ENCODE peak calls at places on chromosome 1, in nine cellular contexts. One of them, this sample, is unnamed.

GRCh38 chr1:228370941-228371740 is 35.5 kb downstream of the TRIM11 start:
- DNase-seq in AG04450: no peak
- DNase-seq in psoas muscle: peak; percentile 81
- DNase-seq in upper lobe of right lung: peak; percentile 64
- DNase-seq in transverse colon: no peak
- DNase-seq in lower lobe of right lung: peak; percentile 46
- DNase-seq in fibroblast of lung: no peak
- DNase-seq in spleen: no peak
- DNase-seq in heart right ventricle: peak; percentile 67
- DNase-seq in this sample: peak; percentile 33

GRCh38 chr1:112395261-112395831 is 668 bp upstream of the CTTNBP2NL start:
- DNase-seq in AG04450: no peak
- DNase-seq in psoas muscle: no peak
- DNase-seq in upper lobe of right lung: no peak
- DNase-seq in transverse colon: no peak
- DNase-seq in lower lobe of right lung: no peak
- DNase-seq in fibroblast of lung: peak; percentile 62
- DNase-seq in spleen: no peak
- DNase-seq in heart right ventricle: no peak
- DNase-seq in this sample: no peak

GRCh38 chr1:47225430-47226100 is 6.5 kb downstream of the TAL1 start:
- DNase-seq in AG04450: no peak
- DNase-seq in psoas muscle: peak; percentile 62
- DNase-seq in upper lobe of right lung: no peak
- DNase-seq in transverse colon: no peak
- DNase-seq in lower lobe of right lung: no peak
- DNase-seq in fibroblast of lung: no peak
- DNase-seq in spleen: no peak
- DNase-seq in heart right ventricle: no peak
- DNase-seq in this sample: no peak

GRCh38 chr1:12739613-12740012 is 6.4 kb upstream of the CFAP107 start:
- DNase-seq in AG04450: no peak
- DNase-seq in psoas muscle: no peak
- DNase-seq in upper lobe of right lung: no peak
- DNase-seq in transverse colon: no peak
- DNase-seq in lower lobe of right lung: no peak
- DNase-seq in fibroblast of lung: no peak
- DNase-seq in spleen: no peak
- DNase-seq in heart right ventricle: no peak
- DNase-seq in this sample: no peak

GRCh38 chr1:40185951-40186864 is 25.0 kb downstream of the RLF start:
- DNase-seq in AG04450: no peak
- DNase-seq in psoas muscle: no peak
- DNase-seq in upper lobe of right lung: no peak
- DNase-seq in transverse colon: peak; percentile 10
- DNase-seq in lower lobe of right lung: no peak
- DNase-seq in fibroblast of lung: peak; percentile 95
- DNase-seq in spleen: no peak
- DNase-seq in heart right ventricle: no peak
- DNase-seq in this sample: no peak

GRCh38 chr1:89922911-89923310 is 72.0 kb upstream of the ZNF326 start:
- DNase-seq in AG04450: no peak
- DNase-seq in psoas muscle: no peak
- DNase-seq in upper lobe of right lung: no peak
- DNase-seq in transverse colon: no peak
- DNase-seq in lower lobe of right lung: no peak
- DNase-seq in fibroblast of lung: no peak
- DNase-seq in spleen: no peak
- DNase-seq in heart right ventricle: no peak
- DNase-seq in this sample: no peak

GRCh38 chr1:22186316-22186715 is 43.4 kb upstream of the WNT4 start:
- DNase-seq in AG04450: no peak
- DNase-seq in psoas muscle: no peak
- DNase-seq in upper lobe of right lung: no peak
- DNase-seq in transverse colon: no peak
- DNase-seq in lower lobe of right lung: no peak
- DNase-seq in fibroblast of lung: no peak
- DNase-seq in spleen: no peak
- DNase-seq in heart right ventricle: no peak
- DNase-seq in this sample: no peak

GRCh38 chr1:147853391-147853790 is 49.2 kb upstream of the GJA8 start:
- DNase-seq in AG04450: no peak
- DNase-seq in psoas muscle: no peak
- DNase-seq in upper lobe of right lung: no peak
- DNase-seq in transverse colon: no peak
- DNase-seq in lower lobe of right lung: no peak
- DNase-seq in fibroblast of lung: peak; percentile 55
- DNase-seq in spleen: no peak
- DNase-seq in heart right ventricle: no peak
- DNase-seq in this sample: no peak

GRCh38 chr1:228174482-228175315 is 9.1 kb downstream of the IBA57 start:
- DNase-seq in AG04450: no peak
- DNase-seq in psoas muscle: no peak
- DNase-seq in upper lobe of right lung: no peak
- DNase-seq in transverse colon: no peak
- DNase-seq in lower lobe of right lung: peak; percentile 55
- DNase-seq in fibroblast of lung: no peak
- DNase-seq in spleen: peak; percentile 84
- DNase-seq in heart right ventricle: no peak
- DNase-seq in this sample: no peak

GRCh38 chr1:72282690-72283203 is 408 bp upstream of the NEGR1 start:
- DNase-seq in AG04450: peak; percentile 83
- DNase-seq in psoas muscle: peak; percentile 92
- DNase-seq in upper lobe of right lung: peak; percentile 92
- DNase-seq in transverse colon: peak; percentile 77
- DNase-seq in lower lobe of right lung: peak; percentile 89
- DNase-seq in fibroblast of lung: peak; percentile 94
- DNase-seq in spleen: peak; percentile 93
- DNase-seq in heart right ventricle: peak; percentile 76
- DNase-seq in this sample: peak; percentile 79

GRCh38 chr1:7050751-7051665 is 265.8 kb downstream of the CAMTA1 start:
- DNase-seq in AG04450: no peak
- DNase-seq in psoas muscle: no peak
- DNase-seq in upper lobe of right lung: no peak
- DNase-seq in transverse colon: no peak
- DNase-seq in lower lobe of right lung: no peak
- DNase-seq in fibroblast of lung: no peak
- DNase-seq in spleen: no peak
- DNase-seq in heart right ventricle: no peak
- DNase-seq in this sample: no peak

GRCh38 chr1:203929741-203930309 is 68.4 kb downstream of the SNRPE start:
- DNase-seq in AG04450: no peak
- DNase-seq in psoas muscle: no peak
- DNase-seq in upper lobe of right lung: no peak
- DNase-seq in transverse colon: no peak
- DNase-seq in lower lobe of right lung: no peak
- DNase-seq in fibroblast of lung: no peak
- DNase-seq in spleen: no peak
- DNase-seq in heart right ventricle: no peak
- DNase-seq in this sample: no peak

GRCh38 chr1:218350022-218350525 is 4.9 kb downstream of the TGFB2 start:
- DNase-seq in AG04450: no peak
- DNase-seq in psoas muscle: no peak
- DNase-seq in upper lobe of right lung: no peak
- DNase-seq in transverse colon: no peak
- DNase-seq in lower lobe of right lung: no peak
- DNase-seq in fibroblast of lung: peak; percentile 49
- DNase-seq in spleen: no peak
- DNase-seq in heart right ventricle: no peak
- DNase-seq in this sample: no peak

GRCh38 chr1:218348628-218349185 is 3.6 kb downstream of the TGFB2 start:
- DNase-seq in AG04450: no peak
- DNase-seq in psoas muscle: no peak
- DNase-seq in upper lobe of right lung: no peak
- DNase-seq in transverse colon: no peak
- DNase-seq in lower lobe of right lung: no peak
- DNase-seq in fibroblast of lung: peak; percentile 44
- DNase-seq in spleen: no peak
- DNase-seq in heart right ventricle: no peak
- DNase-seq in this sample: no peak

GRCh38 chr1:218347713-218348627 is 2.8 kb downstream of the TGFB2 start:
- DNase-seq in AG04450: no peak
- DNase-seq in psoas muscle: no peak
- DNase-seq in upper lobe of right lung: no peak
- DNase-seq in transverse colon: no peak
- DNase-seq in lower lobe of right lung: no peak
- DNase-seq in fibroblast of lung: peak; percentile 86
- DNase-seq in spleen: no peak
- DNase-seq in heart right ventricle: no peak
- DNase-seq in this sample: no peak

GRCh38 chr1:218350909-218351616 is 5.9 kb downstream of the TGFB2 start:
- DNase-seq in AG04450: peak; percentile 64
- DNase-seq in psoas muscle: no peak
- DNase-seq in upper lobe of right lung: no peak
- DNase-seq in transverse colon: no peak
- DNase-seq in lower lobe of right lung: no peak
- DNase-seq in fibroblast of lung: peak; percentile 93
- DNase-seq in spleen: no peak
- DNase-seq in heart right ventricle: no peak
- DNase-seq in this sample: no peak

GRCh38 chr1:218349365-218350021 is 4.4 kb downstream of the TGFB2 start:
- DNase-seq in AG04450: no peak
- DNase-seq in psoas muscle: no peak
- DNase-seq in upper lobe of right lung: no peak
- DNase-seq in transverse colon: no peak
- DNase-seq in lower lobe of right lung: no peak
- DNase-seq in fibroblast of lung: peak; percentile 54
- DNase-seq in spleen: no peak
- DNase-seq in heart right ventricle: no peak
- DNase-seq in this sample: no peak
- H3K4me3 ChIP-seq in AG04450: peak overlapping the region; percentile 44
- H3K4me3 ChIP-seq in psoas muscle: peak overlapping the region; percentile 73
- H3K4me3 ChIP-seq in upper lobe of right lung: peak overlapping the region; percentile 70
- H3K4me3 ChIP-seq in transverse colon: no peak overlapping the region
- H3K4me3 ChIP-seq in lower lobe of right lung: peak overlapping the region; percentile 64
- H3K4me3 ChIP-seq in fibroblast of lung: peak overlapping the region; percentile 82
- H3K4me3 ChIP-seq in spleen: no peak overlapping the region
- H3K4me3 ChIP-seq in heart right ventricle: no peak overlapping the region
- H3K4me3 ChIP-seq in this sample: no peak overlapping the region

GRCh38 chr1:10121688-10122087 is 88.7 kb upstream of the KIF1B start:
- DNase-seq in AG04450: no peak
- DNase-seq in psoas muscle: no peak
- DNase-seq in upper lobe of right lung: no peak
- DNase-seq in transverse colon: no peak
- DNase-seq in lower lobe of right lung: no peak
- DNase-seq in fibroblast of lung: no peak
- DNase-seq in spleen: no peak
- DNase-seq in heart right ventricle: no peak
- DNase-seq in this sample: no peak
- H3K27ac ChIP-seq in AG04450: no peak overlapping the region
- H3K27ac ChIP-seq in psoas muscle: peak overlapping the region; percentile 25
- H3K27ac ChIP-seq in upper lobe of right lung: no peak overlapping the region
- H3K27ac ChIP-seq in transverse colon: peak overlapping the region; percentile 62
- H3K27ac ChIP-seq in lower lobe of right lung: no peak overlapping the region
- H3K27ac ChIP-seq in fibroblast of lung: no peak overlapping the region
- H3K27ac ChIP-seq in spleen: no peak overlapping the region
- H3K27ac ChIP-seq in heart right ventricle: no peak overlapping the region
- H3K27ac ChIP-seq in this sample: no peak overlapping the region

GRCh38 chr1:1335283-1335682 is 4.2 kb downstream of the TAS1R3 start:
- DNase-seq in AG04450: no peak
- DNase-seq in psoas muscle: no peak
- DNase-seq in upper lobe of right lung: no peak
- DNase-seq in transverse colon: no peak
- DNase-seq in lower lobe of right lung: no peak
- DNase-seq in fibroblast of lung: no peak
- DNase-seq in spleen: no peak
- DNase-seq in heart right ventricle: no peak
- DNase-seq in this sample: no peak
- TF ChIP-seq CTCF in AG04450: no peak
- TF ChIP-seq CTCF in psoas muscle: no peak
- TF ChIP-seq CTCF in upper lobe of right lung: no peak
- TF ChIP-seq CTCF in transverse colon: no peak
- TF ChIP-seq CTCF in lower lobe of right lung: no peak
- TF ChIP-seq CTCF in fibroblast of lung: no peak
- TF ChIP-seq CTCF in spleen: no peak
- TF ChIP-seq CTCF in heart right ventricle: no peak
- TF ChIP-seq CTCF in this sample: no peak

GRCh38 chr1:236144033-236144432 is 1.7 kb downstream of the GPR137B start:
- DNase-seq in AG04450: no peak
- DNase-seq in psoas muscle: no peak
- DNase-seq in upper lobe of right lung: no peak
- DNase-seq in transverse colon: no peak
- DNase-seq in lower lobe of right lung: no peak
- DNase-seq in fibroblast of lung: no peak
- DNase-seq in spleen: no peak
- DNase-seq in heart right ventricle: no peak
- DNase-seq in this sample: no peak
- H3K4me3 ChIP-seq in AG04450: peak overlapping the region; percentile 89
- H3K4me3 ChIP-seq in psoas muscle: peak overlapping the region; percentile 67
- H3K4me3 ChIP-seq in upper lobe of right lung: peak overlapping the region; percentile 71
- H3K4me3 ChIP-seq in transverse colon: no peak overlapping the region
- H3K4me3 ChIP-seq in lower lobe of right lung: peak overlapping the region; percentile 70
- H3K4me3 ChIP-seq in fibroblast of lung: peak overlapping the region; percentile 93
- H3K4me3 ChIP-seq in spleen: peak overlapping the region; percentile 78
- H3K4me3 ChIP-seq in heart right ventricle: peak overlapping the region; percentile 83
- H3K4me3 ChIP-seq in this sample: no peak overlapping the region

GRCh38 chr1:115980998-115981993 is 5.0 kb downstream of the SLC22A15 start:
- DNase-seq in AG04450: no peak
- DNase-seq in psoas muscle: no peak
- DNase-seq in upper lobe of right lung: no peak
- DNase-seq in transverse colon: no peak
- DNase-seq in lower lobe of right lung: no peak
- DNase-seq in fibroblast of lung: peak; percentile 28
- DNase-seq in spleen: no peak
- DNase-seq in heart right ventricle: peak; percentile 9
- DNase-seq in this sample: no peak
- H3K27ac ChIP-seq in AG04450: no peak overlapping the region
- H3K27ac ChIP-seq in psoas muscle: no peak overlapping the region
- H3K27ac ChIP-seq in upper lobe of right lung: no peak overlapping the region
- H3K27ac ChIP-seq in transverse colon: no peak overlapping the region
- H3K27ac ChIP-seq in lower lobe of right lung: no peak overlapping the region
- H3K27ac ChIP-seq in fibroblast of lung: no peak overlapping the region
- H3K27ac ChIP-seq in spleen: peak overlapping the region; percentile 14
- H3K27ac ChIP-seq in heart right ventricle: no peak overlapping the region
- H3K27ac ChIP-seq in this sample: peak overlapping the region; percentile 7

DNA sequence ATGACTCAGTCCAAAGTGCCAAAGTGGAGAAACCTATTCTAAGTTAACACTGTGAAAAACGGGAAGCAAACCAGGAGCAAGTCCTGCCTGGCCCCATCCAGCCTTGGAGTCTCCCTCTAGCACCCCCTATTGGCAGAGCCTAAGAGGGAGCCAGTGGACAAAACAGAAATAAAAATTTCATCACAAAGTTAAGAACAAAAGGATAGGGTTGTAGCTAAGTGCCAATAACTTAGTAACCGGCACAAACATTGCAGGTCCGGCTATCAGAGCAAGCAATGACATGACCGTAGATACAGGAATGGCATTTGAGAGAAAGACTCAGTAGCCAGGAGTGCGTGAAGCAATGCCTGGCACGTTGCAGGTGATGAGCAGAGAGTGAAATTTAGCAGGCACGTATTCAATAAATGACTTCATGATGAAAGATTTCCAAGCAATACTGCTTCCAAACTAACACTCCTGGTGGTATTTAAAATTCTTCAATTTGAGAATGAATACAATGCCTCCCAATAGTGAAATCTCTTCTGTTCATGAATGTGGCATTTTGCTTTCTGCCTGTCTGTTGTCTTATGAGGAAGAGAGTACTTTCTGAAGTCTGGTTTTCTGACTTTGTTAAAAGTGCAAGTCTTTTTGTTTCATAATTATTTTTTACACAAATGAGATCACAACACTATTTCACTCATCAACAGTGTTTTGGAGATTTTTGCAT is 391.0 kb downstream of the OMA1 start:
- DNase-seq in AG04450: no peak
- DNase-seq in psoas muscle: no peak
- DNase-seq in upper lobe of right lung: no peak
- DNase-seq in transverse colon: no peak
- DNase-seq in lower lobe of right lung: no peak
- DNase-seq in fibroblast of lung: no peak
- DNase-seq in spleen: no peak
- DNase-seq in heart right ventricle: peak; percentile 44
- DNase-seq in this sample: no peak
- TF ChIP-seq CTCF in AG04450: peak; percentile 40
- TF ChIP-seq CTCF in psoas muscle: peak; percentile 32
- TF ChIP-seq CTCF in upper lobe of right lung: peak; percentile 32
- TF ChIP-seq CTCF in transverse colon: peak; percentile 12
- TF ChIP-seq CTCF in lower lobe of right lung: peak; percentile 37
- TF ChIP-seq CTCF in fibroblast of lung: peak; percentile 42
- TF ChIP-seq CTCF in spleen: no peak
- TF ChIP-seq CTCF in heart right ventricle: peak; percentile 58
- TF ChIP-seq CTCF in this sample: peak; percentile 15

This sample was measured in RWPE2.